ENCODE peak calls at places on chromosomes 5 and 9, in five cellular contexts. J is hepatocyte, T is Karpas-422, S is GM23248, L is HCT116. P is an unnamed sample.

GRCh38 chr5:2276101-2276500 is 393.4 kb upstream of the IRX4 start:
- DNase-seq in L (no peak), T (no peak), S (no peak), J (no peak), P (no peak)

GRCh38 chr9:124271660-124272059 is 13.9 kb downstream of the NEK6 start:
- DNase-seq in T (no peak), L (no peak), J (no peak), S (no peak), P (no peak)

GRCh38 chr5:960551-960950 is 48.1 kb upstream of the NKD2 start:
- DNase-seq in S (no peak), J (no peak), T (no peak), L (no peak), P (no peak)

GRCh38 chr9:100473271-100474081 is 527 bp downstream of the TMEFF1 start:
- DNase-seq in L (no peak), S (peak; percentile 76), T (no peak), J (peak; percentile 71), P (peak; percentile 63)

GRCh38 chr9:105251733-105252404 is 7.4 kb downstream of the SLC44A1 start:
- DNase-seq in L (no peak), J (no peak), T (no peak), S (no peak), P (no peak)

GRCh38 chr5:32322882-32323281 is 10.1 kb upstream of the MTMR12 start:
- DNase-seq in J (no peak), T (no peak), S (no peak), L (no peak), P (no peak)

GRCh38 chr5:79349047-79349446 is 113.1 kb downstream of the JMY start:
- DNase-seq in T (no peak), S (peak; percentile 24), J (no peak), L (no peak), P (no peak)

GRCh38 chr9:137136261-137136925 is 2.6 kb upstream of the GRIN1 start:
- DNase-seq in T (no peak), J (no peak), L (no peak), S (no peak), P (no peak)

GRCh38 chr5:141778211-141778610 is 96.2 kb upstream of the ARAP3 start:
- DNase-seq in T (peak; percentile 96), L (no peak), J (peak; percentile 56), S (peak; percentile 91), P (peak; percentile 8)

DNA sequence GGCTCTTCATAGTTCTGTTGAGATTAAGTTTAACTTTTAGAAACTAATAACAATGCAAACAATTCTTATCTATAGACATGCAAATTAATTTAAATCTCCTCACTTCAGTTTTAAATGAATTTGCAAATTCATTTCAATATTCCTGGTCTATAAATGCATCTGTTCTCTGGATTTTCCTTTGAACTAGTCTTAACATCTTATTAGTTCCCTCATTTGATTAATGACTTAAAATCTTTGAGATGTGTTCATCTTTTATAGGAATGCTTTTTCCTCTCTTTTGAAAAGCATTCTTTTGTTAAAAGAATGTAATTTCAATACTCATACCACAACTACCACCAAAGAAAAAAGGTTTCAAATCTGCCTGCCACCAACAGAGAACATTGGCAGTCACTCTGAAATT is 169.4 kb downstream of the RASEF start:
- DNase-seq in S (no peak), T (no peak), J (no peak), L (no peak), P (no peak)
- H3K9me2 ChIP-seq in S (no peaks in the 10 kb centered on the region), T (no peaks in the 10 kb centered on the region), J (no peaks in the 10 kb centered on the region), L (no peaks in the 10 kb centered on the region), P (no peaks in the 10 kb centered on the region)

GRCh38 chr9:114377046-114377445 is 10.7 kb downstream of the AKNA start:
- DNase-seq in L (no peak), J (no peak), T (no peak), S (no peak), P (no peak)
- H3K79me2 ChIP-seq in L (no peaks in the 10 kb centered on the region), J (peaks cover 8% of the 10 kb centered on the region), T (peaks cover 53% of the 10 kb centered on the region), S (peaks cover 21% of the 10 kb centered on the region), P (peaks cover 65% of the 10 kb centered on the region)

DNA sequence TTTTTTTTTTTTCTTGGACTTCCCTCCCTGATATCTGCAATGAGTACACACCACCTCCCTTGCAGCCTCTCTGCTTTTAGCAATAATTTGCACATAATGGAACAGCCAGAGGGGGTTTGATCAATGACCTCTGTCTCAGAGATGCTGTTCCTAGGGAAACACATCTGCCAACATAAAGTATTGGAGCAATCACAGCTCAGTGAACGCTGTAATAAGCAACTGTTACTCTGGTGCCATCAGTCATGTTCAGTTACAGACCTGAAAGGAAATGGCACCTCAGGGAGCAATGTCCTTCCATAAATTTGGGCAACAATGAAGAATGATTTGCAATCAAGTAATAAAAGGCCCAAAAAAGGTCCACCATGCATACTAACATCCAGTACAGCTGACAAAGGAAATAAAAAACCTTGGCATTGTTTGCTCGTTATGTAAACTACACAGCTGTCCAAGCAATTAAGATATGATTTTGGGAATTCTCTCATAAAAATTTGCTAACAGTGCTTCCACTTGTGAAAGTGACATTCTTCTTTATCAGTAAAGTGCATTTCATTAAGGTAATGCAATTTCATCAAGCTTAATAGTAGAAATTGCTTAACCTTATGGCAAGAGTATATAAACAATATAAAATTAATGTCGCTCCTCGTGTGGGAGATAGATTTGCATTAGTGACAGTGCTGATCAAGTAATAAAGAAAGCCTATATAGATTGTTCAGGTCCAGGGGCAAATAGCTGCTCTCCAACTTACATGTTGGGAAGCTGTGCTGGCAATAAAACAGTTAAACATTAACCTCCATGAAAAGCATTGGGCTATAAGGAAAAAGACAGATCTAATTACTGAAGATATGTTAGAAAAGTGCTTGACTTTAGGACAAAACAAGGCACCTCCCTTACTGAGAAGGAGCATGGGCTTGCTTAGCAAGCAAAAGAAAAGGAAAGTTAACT is 167.7 kb downstream of the RASEF start:
- DNase-seq in T (no peak), L (no peak), J (peak; percentile 26), S (no peak), P (no peak)
- H3K9me2 ChIP-seq in T (no peaks in the 10 kb centered on the region), L (no peaks in the 10 kb centered on the region), J (no peaks in the 10 kb centered on the region), S (no peaks in the 10 kb centered on the region), P (no peaks in the 10 kb centered on the region)

GRCh38 chr5:84251503-84251902 is 133.2 kb downstream of the EDIL3 start:
- DNase-seq in L (no peak), J (no peak), T (no peak), S (no peak), P (no peak)
- H3K79me2 ChIP-seq in L (no peaks in the 10 kb centered on the region), J (no peaks in the 10 kb centered on the region), T (no peaks in the 10 kb centered on the region), S (no peaks in the 10 kb centered on the region), P (no peaks in the 10 kb centered on the region)

P was measured in OCI-LY7.